ENCODE peak calls at places on chromosomes 6 and 20, in eight cellular contexts. T is bronchial epithelial cell; O is tibial nerve; Z is stimulated activated CD4-positive, alpha-beta T cell treated with anti-CD3 and anti-CD28 coated beads, Interleukin-4, amount 100 ng/mL, for 48 hours; E is CD8-positive, alpha-beta memory T cell; H is kidney tubule cell; S is memory B cell; A is nucleus accumbens. N is an unnamed sample.

GRCh38 chr6:35568967-35569606 is 56.4 kb upstream of the TULP1 start:
- DNase-seq in T (no peak), O (peak; percentile 56), Z (peak; percentile 28), E (no peak), H (no peak), S (no peak), A (no peak), N (no peak)

GRCh38 chr20:14820771-14821170 is 483.4 kb upstream of the FLRT3 start:
- DNase-seq in T (peak; percentile 52), O (no peak), Z (no peak), E (no peak), H (no peak), S (no peak), A (no peak), N (no peak)

GRCh38 chr6:169227116-169227515 is 26.5 kb downstream of the THBS2 start:
- DNase-seq in T (no peak), O (no peak), Z (no peak), E (no peak), H (no peak), S (no peak), A (no peak), N (no peak)

GRCh38 chr20:6240059-6240458 is 117.2 kb upstream of the FERMT1 start:
- DNase-seq in T (no peak), O (no peak), Z (no peak), E (no peak), H (no peak), S (no peak), A (no peak), N (no peak)

GRCh38 chr6:81808834-81809598 is 56.5 kb upstream of the TENT5A start:
- DNase-seq in T (no peak), O (no peak), Z (no peak), E (no peak), H (no peak), S (no peak), A (no peak), N (no peak)

GRCh38 chr6:130838971-130839370 is 11.8 kb downstream of the SMLR1 start:
- DNase-seq in T (no peak), O (no peak), Z (no peak), E (no peak), H (no peak), S (no peak), A (no peak), N (no peak)

GRCh38 chr20:54995021-54995420 is 519.6 kb downstream of the DOK5 start:
- DNase-seq in T (no peak), O (no peak), Z (no peak), E (no peak), H (peak; percentile 17), S (no peak), A (no peak), N (peak; percentile 57)

GRCh38 chr20:35387334-35387733 is 24.4 kb downstream of the UQCC1 start:
- DNase-seq in T (peak; percentile 46), O (no peak), Z (no peak), E (no peak), H (peak; percentile 71), S (no peak), A (no peak), N (peak; percentile 76)

N was measured in RCC 7860.